ENCODE peak calls at places on chromosomes 16 and 17, in seven cellular contexts. N is H1; Z is stimulated activated CD8-positive, alpha-beta memory T cell treated with anti-CD3 and anti-CD28 coated beads, Interleukin-7, amount 100 ng/mL, for 24 hours; H is stimulated activated CD4-positive, alpha-beta T cell treated with anti-CD3 and anti-CD28 coated beads, Interleukin-2, amount 100 ng/mL, for 4 hours; T is CD8-positive, alpha-beta memory T cell; S is CD4-positive, alpha-beta T cell; Q is BE2C. D is an unnamed sample.

GRCh38 chr17:17535957-17536356 is 39.8 kb upstream of the RASD1 start:
- DNase-seq in S (no peak), H (no peak), T (no peak), N (no peak), Z (no peak), Q (peak), D (no peak)

GRCh38 chr16:89619880-89620279 is 6.4 kb downstream of the DPEP1 start:
- DNase-seq in T (no peak), N (no peak), Z (no peak), S (no peak), H (no peak), Q (no peak), D (no peak)

GRCh38 chr16:58499615-58500328 is at the start of gene NDRG4:
- DNase-seq in H (no peak), N (peak), T (peak), S (peak), Q (peak), Z (no peak), D (peak)

GRCh38 chr17:73104450-73104849 is 12.0 kb upstream of the SLC39A11 start:
- DNase-seq in N (no peak), T (no peak), Z (no peak), H (no peak), Q (no peak), S (no peak), D (no peak)

GRCh38 chr17:48757524-48757961 is 29.0 kb upstream of the HOXB13 start:
- DNase-seq in Z (no peak), T (no peak), Q (no peak), S (no peak), H (no peak), N (no peak), D (no peak)

GRCh38 chr16:2082171-2082982 is 34.6 kb downstream of the TSC2 start:
- DNase-seq in Q (no peak), S (no peak), T (no peak), Z (no peak), H (no peak), N (no peak), D (peak)

GRCh38 chr16:801584-802363 is 1.2 kb upstream of the GNG13 start:
- DNase-seq in T (no peak), Z (no peak), N (no peak), H (no peak), S (no peak), Q (no peak), D (no peak)

GRCh38 chr17:7842950-7843535 is 9.0 kb downstream of the KDM6B start:
- DNase-seq in Z (no peak), H (peak), N (peak), S (peak), Q (peak), T (peak), D (no peak)

GRCh38 chr17:50561796-50562195 is 1.3 kb downstream of the CACNA1G start:
- DNase-seq in H (no peak), T (no peak), Q (no peak), N (no peak), S (no peak), Z (no peak), D (no peak)

GRCh38 chr17:48293319-48294192 is 136.5 kb downstream of the SKAP1 start:
- DNase-seq in N (no peak), T (no peak), H (no peak), S (no peak), Z (no peak), Q (no peak), D (no peak)

GRCh38 chr17:45857977-45858708 is 13.5 kb downstream of the SPPL2C start:
- DNase-seq in T (no peak), H (no peak), S (no peak), N (peak), Q (no peak), Z (no peak), D (no peak)

GRCh38 chr17:80252871-80253270 is 7.8 kb upstream of the RNF213 start:
- DNase-seq in Q (peak), Z (no peak), T (peak), S (peak), N (peak), H (peak), D (peak)

GRCh38 chr16:86391486-86391885 is 118.8 kb upstream of the FOXF1 start:
- DNase-seq in N (no peak), T (no peak), H (no peak), Z (no peak), Q (no peak), S (no peak), D (no peak)

GRCh38 chr16:83802135-83802534 is 5.6 kb upstream of the HSBP1 start:
- DNase-seq in N (no peak), Z (no peak), T (no peak), H (no peak), Q (no peak), S (no peak), D (no peak)

D was measured in SK-N-DZ.